ENCODE peak calls at places on chromosomes 13 and 19, in four cellular contexts. One of them, this sample, is unnamed. For H3K36me3, the result is how much of the 10 kb centered on the place peaks cover.

GRCh38 chr19:2567580-2567979 is 91.7 kb downstream of the GADD45B start:
- DNase-seq in GM23338: no peak
- DNase-seq in HepG2: no peak
- DNase-seq in K562: no peak
- DNase-seq in this sample: no peak

GRCh38 chr13:49071341-49071937 is 95.7 kb downstream of the FNDC3A start:
- DNase-seq in HepG2: no peak
- DNase-seq in GM23338: no peak
- DNase-seq in K562: no peak
- DNase-seq in this sample: no peak

GRCh38 chr13:98822238-98822606 is 69.8 kb upstream of the SLC15A1 start:
- DNase-seq in K562: no peak
- DNase-seq in HepG2: no peak
- DNase-seq in GM23338: no peak
- DNase-seq in this sample: no peak

GRCh38 chr19:52660981-52661380 is 22.8 kb upstream of the ZNF83 start:
- DNase-seq in HepG2: no peak
- DNase-seq in K562: no peak
- DNase-seq in GM23338: no peak
- DNase-seq in this sample: no peak

GRCh38 chr13:100423375-100423774 is 165.2 kb downstream of the GGACT start:
- DNase-seq in HepG2: no peak
- DNase-seq in K562: no peak
- DNase-seq in GM23338: no peak
- DNase-seq in this sample: no peak

GRCh38 chr13:21124853-21125252 is 51.5 kb downstream of the SKA3 start:
- DNase-seq in GM23338: peak
- DNase-seq in HepG2: peak
- DNase-seq in K562: no peak
- DNase-seq in this sample: no peak

GRCh38 chr19:50000038-50000890 is 24.9 kb downstream of the VRK3 start:
- DNase-seq in HepG2: no peak
- DNase-seq in K562: no peak
- DNase-seq in GM23338: no peak
- DNase-seq in this sample: no peak

GRCh38 chr13:95530178-95530577 is 22.3 kb upstream of the CLDN10 start:
- DNase-seq in GM23338: no peak
- DNase-seq in K562: no peak
- DNase-seq in HepG2: peak
- DNase-seq in this sample: no peak

GRCh38 chr19:18291019-18291524 is 9.7 kb upstream of the JUND start:
- DNase-seq in HepG2: no peak
- DNase-seq in K562: no peak
- DNase-seq in GM23338: peak
- DNase-seq in this sample: no peak

GRCh38 chr13:100513987-100514670 is 74.5 kb downstream of the GGACT start:
- DNase-seq in GM23338: no peak
- DNase-seq in K562: no peak
- DNase-seq in HepG2: no peak
- DNase-seq in this sample: no peak

GRCh38 chr13:32340917-32341316 is 25.6 kb downstream of the BRCA2 start:
- DNase-seq in HepG2: no peak
- DNase-seq in GM23338: no peak
- DNase-seq in K562: no peak
- DNase-seq in this sample: no peak

GRCh38 chr13:87887459-87888123 is 216.4 kb downstream of the SLITRK5 start:
- DNase-seq in GM23338: no peak
- DNase-seq in K562: no peak
- DNase-seq in HepG2: no peak
- DNase-seq in this sample: no peak

GRCh38 chr13:112931028-112931934 is 37.7 kb upstream of the MCF2L start:
- DNase-seq in K562: peak
- DNase-seq in GM23338: peak
- DNase-seq in HepG2: peak
- DNase-seq in this sample: peak

GRCh38 chr13:74039667-74040066 is 94.5 kb downstream of the KLF12 start:
- DNase-seq in K562: no peak
- DNase-seq in GM23338: no peak
- DNase-seq in HepG2: no peak
- DNase-seq in this sample: no peak

GRCh38 chr13:21688056-21688455 is 17.2 kb downstream of the FGF9 start:
- DNase-seq in GM23338: no peak
- DNase-seq in HepG2: no peak
- DNase-seq in K562: no peak
- DNase-seq in this sample: no peak

GRCh38 chr13:94419304-94419943 is 60.1 kb downstream of the DCT start:
- DNase-seq in HepG2: no peak
- DNase-seq in GM23338: no peak
- DNase-seq in K562: no peak
- DNase-seq in this sample: no peak

GRCh38 chr13:29210676-29211075 is 384.8 kb downstream of the SLC7A1 start:
- DNase-seq in HepG2: no peak
- DNase-seq in GM23338: no peak
- DNase-seq in K562: no peak
- DNase-seq in this sample: no peak

GRCh38 chr13:113151745-113152707 is 6.4 kb upstream of the PROZ start:
- DNase-seq in HepG2: no peak
- DNase-seq in GM23338: no peak
- DNase-seq in K562: no peak
- DNase-seq in this sample: no peak

GRCh38 chr13:23018143-23018542 is 162.6 kb upstream of the SGCG start:
- DNase-seq in HepG2: no peak
- DNase-seq in GM23338: no peak
- DNase-seq in K562: no peak
- DNase-seq in this sample: no peak

GRCh38 chr13:66099825-66100224 is 1130.3 kb downstream of the PCDH9 start:
- DNase-seq in HepG2: no peak
- DNase-seq in K562: no peak
- DNase-seq in GM23338: no peak
- DNase-seq in this sample: no peak

GRCh38 chr19:12156254-12157058 is at the start of gene ZNF625:
- DNase-seq in K562: no peak
- DNase-seq in GM23338: peak
- DNase-seq in HepG2: peak
- DNase-seq in this sample: peak

GRCh38 chr19:42683917-42684513 is 56.3 kb downstream of the PSG3 start:
- DNase-seq in HepG2: peak
- DNase-seq in GM23338: peak
- DNase-seq in K562: peak
- DNase-seq in this sample: no peak

GRCh38 chr13:43072394-43072793 is 49.0 kb downstream of the DNAJC15 start:
- DNase-seq in HepG2: no peak
- DNase-seq in K562: no peak
- DNase-seq in GM23338: peak
- DNase-seq in this sample: no peak

GRCh38 chr13:98453254-98453843 is 123.6 kb downstream of the STK24 start:
- DNase-seq in K562: no peak
- DNase-seq in GM23338: no peak
- DNase-seq in HepG2: no peak
- DNase-seq in this sample: no peak

GRCh38 chr13:34416833-34417425 is 525.1 kb upstream of the NBEA start:
- DNase-seq in K562: no peak
- DNase-seq in GM23338: peak
- DNase-seq in HepG2: no peak
- DNase-seq in this sample: no peak

GRCh38 chr19:46704379-46705076 is 12.4 kb downstream of the PRKD2 start:
- DNase-seq in K562: peak
- DNase-seq in GM23338: peak
- DNase-seq in HepG2: peak
- DNase-seq in this sample: peak

GRCh38 chr13:26949701-26950345 is 189.2 kb upstream of the GPR12 start:
- DNase-seq in K562: no peak
- DNase-seq in HepG2: no peak
- DNase-seq in GM23338: no peak
- DNase-seq in this sample: no peak

GRCh38 chr19:33819496-33819874 is 22.8 kb downstream of the KCTD15 start:
- DNase-seq in HepG2: no peak
- DNase-seq in K562: no peak
- DNase-seq in GM23338: peak
- DNase-seq in this sample: no peak

GRCh38 chr19:12364391-12365093 is 941 bp downstream of the ZNF442 start:
- DNase-seq in GM23338: peak
- DNase-seq in HepG2: no peak
- DNase-seq in K562: peak
- DNase-seq in this sample: no peak

GRCh38 chr19:12137541-12137940 is 2.6 kb downstream of the ZNF20 start:
- DNase-seq in K562: peak
- DNase-seq in HepG2: peak
- DNase-seq in GM23338: peak
- DNase-seq in this sample: no peak

GRCh38 chr13:105389373-105389772 is 1146.1 kb downstream of the EFNB2 start:
- DNase-seq in GM23338: no peak
- DNase-seq in HepG2: no peak
- DNase-seq in K562: no peak
- DNase-seq in this sample: no peak

GRCh38 chr13:24683833-24684599 is 3.8 kb downstream of the ATP12A start:
- DNase-seq in HepG2: peak
- DNase-seq in K562: peak
- DNase-seq in GM23338: peak
- DNase-seq in this sample: no peak

GRCh38 chr19:49681830-49682229 is 4.8 kb downstream of the PRMT1 start:
- DNase-seq in HepG2: no peak
- DNase-seq in GM23338: no peak
- DNase-seq in K562: no peak
- DNase-seq in this sample: no peak

GRCh38 chr13:106286811-106287210 is 248.7 kb downstream of the EFNB2 start:
- DNase-seq in HepG2: no peak
- DNase-seq in GM23338: peak
- DNase-seq in K562: no peak
- DNase-seq in this sample: no peak

GRCh38 chr13:48235100-48235813 is 2.3 kb downstream of the ITM2B start:
- DNase-seq in HepG2: no peak
- DNase-seq in K562: no peak
- DNase-seq in GM23338: peak
- DNase-seq in this sample: no peak

GRCh38 chr19:6765738-6766356 is 1.4 kb downstream of the SH2D3A start:
- DNase-seq in HepG2: peak
- DNase-seq in K562: no peak
- DNase-seq in GM23338: peak
- DNase-seq in this sample: peak
- H3K27ac ChIP-seq in HepG2: no peak
- H3K27ac ChIP-seq in K562: peak
- H3K27ac ChIP-seq in GM23338: peak
- H3K27ac ChIP-seq in this sample: peak

GRCh38 chr19:19337120-19337519 is 16.5 kb downstream of the MAU2 start:
- DNase-seq in GM23338: peak
- DNase-seq in HepG2: no peak
- DNase-seq in K562: no peak
- DNase-seq in this sample: no peak

GRCh38 chr19:19334989-19335344 is 14.3 kb downstream of the MAU2 start:
- DNase-seq in GM23338: no peak
- DNase-seq in K562: no peak
- DNase-seq in HepG2: no peak
- DNase-seq in this sample: no peak

GRCh38 chr19:19334063-19334988 is 13.7 kb downstream of the MAU2 start:
- DNase-seq in GM23338: no peak
- DNase-seq in K562: no peak
- DNase-seq in HepG2: no peak
- DNase-seq in this sample: no peak

GRCh38 chr19:19336597-19336996 is 16.0 kb downstream of the MAU2 start:
- DNase-seq in HepG2: no peak
- DNase-seq in GM23338: no peak
- DNase-seq in K562: no peak
- DNase-seq in this sample: no peak

DNA sequence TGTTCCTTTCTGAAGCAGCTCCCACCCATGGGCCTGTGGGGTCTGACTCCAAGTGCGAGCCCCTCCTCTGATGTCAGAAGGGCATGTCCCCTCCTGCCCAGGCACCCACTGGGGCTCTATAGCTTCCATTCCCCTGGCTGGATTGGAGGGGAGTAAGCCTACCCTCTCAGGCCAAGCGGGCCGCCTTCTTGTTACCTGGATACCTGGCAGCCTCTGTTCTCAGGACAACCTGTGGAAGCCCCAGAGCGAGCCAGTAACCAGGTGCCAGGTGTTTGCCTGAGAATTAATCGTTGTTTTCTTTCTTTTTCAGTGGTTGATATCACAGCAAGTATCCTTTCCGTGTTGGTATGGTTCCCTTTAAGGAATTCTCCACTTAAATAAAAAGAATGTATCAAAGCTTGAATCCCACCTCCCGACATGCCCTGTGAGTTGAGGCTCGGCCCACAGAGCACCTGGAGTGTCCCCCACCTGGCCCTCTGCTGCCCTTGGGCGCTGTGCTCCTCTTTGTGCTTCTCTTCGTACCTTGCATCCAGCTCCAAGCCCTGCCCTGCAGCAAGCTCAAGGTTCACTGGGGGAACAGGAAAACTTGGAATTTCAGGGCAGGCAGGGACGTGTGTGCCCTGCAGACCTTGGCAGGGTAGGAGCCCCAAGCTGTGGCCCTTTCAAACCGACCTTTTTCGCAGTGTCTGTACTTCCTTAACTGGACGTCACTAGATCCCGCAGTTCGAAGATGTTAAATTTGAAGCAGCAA is 15.0 kb downstream of the MAU2 start:
- DNase-seq in HepG2: no peak
- DNase-seq in K562: no peak
- DNase-seq in GM23338: no peak
- DNase-seq in this sample: peak
- H3K36me3 ChIP-seq in HepG2: under half
- H3K36me3 ChIP-seq in K562: half or more
- H3K36me3 ChIP-seq in GM23338: under half
- H3K36me3 ChIP-seq in this sample: under half

DNA sequence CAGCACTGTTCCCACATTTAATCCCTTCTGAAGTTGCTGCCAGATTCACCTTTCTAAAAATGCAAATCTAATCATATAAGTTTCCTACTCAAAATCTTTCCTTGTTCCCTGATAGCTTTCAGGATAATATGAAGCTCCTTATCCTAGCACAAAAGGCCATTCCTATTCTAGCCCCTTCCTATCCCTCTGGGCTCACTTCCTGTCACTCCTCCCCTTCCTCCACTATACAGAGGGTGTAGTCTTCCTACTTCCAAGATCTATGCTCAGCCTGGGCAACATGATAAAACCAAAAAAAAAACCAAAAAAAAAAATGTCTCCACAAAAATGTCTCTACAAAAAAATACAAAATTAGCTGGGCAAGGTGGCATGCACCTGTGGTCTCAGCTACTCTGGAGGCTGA is 78.3 kb downstream of the TSC22D1 start:
- DNase-seq in GM23338: no peak
- DNase-seq in K562: no peak
- DNase-seq in HepG2: no peak
- DNase-seq in this sample: no peak
- TF ChIP-seq POLR2AphosphoS5 in GM23338: no peak
- TF ChIP-seq POLR2AphosphoS5 in K562: no peak
- TF ChIP-seq POLR2AphosphoS5 in HepG2: no peak
- TF ChIP-seq POLR2AphosphoS5 in this sample: no peak

DNA sequence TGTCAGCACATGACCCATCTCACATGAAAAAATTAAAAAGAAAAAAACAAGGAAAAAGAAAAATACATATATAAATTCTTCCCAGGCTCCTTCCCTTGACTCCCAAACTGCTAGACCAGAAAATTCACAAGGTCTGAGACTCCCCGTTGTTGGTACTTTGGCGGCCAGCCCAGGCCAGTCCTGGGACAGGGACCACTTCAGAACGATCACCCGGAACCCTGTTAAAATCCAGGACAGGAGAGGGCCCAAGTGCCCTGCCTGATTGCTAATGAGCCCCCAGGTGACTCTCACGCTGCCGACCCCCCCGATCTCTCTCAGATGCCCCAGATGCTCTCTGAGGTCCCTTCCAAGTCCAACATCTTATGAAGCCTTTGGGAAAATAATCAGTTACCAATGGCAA is 107.2 kb downstream of the COL4A2 start:
- DNase-seq in HepG2: no peak
- DNase-seq in K562: no peak
- DNase-seq in GM23338: no peak
- DNase-seq in this sample: peak
- H3K27ac ChIP-seq in HepG2: no peak
- H3K27ac ChIP-seq in K562: no peak
- H3K27ac ChIP-seq in GM23338: no peak
- H3K27ac ChIP-seq in this sample: no peak

This sample was measured in breast epithelium.